ENCODE peak calls at places on chromosomes 11 and 22, in six cellular contexts. One of them, this sample, is unnamed.
A peak's percentile ranks its signal among the peaks of the same experiment; 100 is the strongest.

GRCh38 chr11:69217276-69218105 is 61.8 kb downstream of the SMIM38 start:
- DNase-seq in GM12878: no peak
- DNase-seq in K562: no peak
- DNase-seq in H1: peak; percentile 19
- DNase-seq in HepG2: no peak
- DNase-seq in GM12891: no peak
- DNase-seq in this sample: no peak

GRCh38 chr11:1348146-1348545 is 38.7 kb upstream of the TOLLIP start:
- DNase-seq in K562: no peak
- DNase-seq in H1: no peak
- DNase-seq in GM12878: no peak
- DNase-seq in GM12891: no peak
- DNase-seq in HepG2: no peak
- DNase-seq in this sample: no peak

GRCh38 chr11:1121343-1122331 is 36.1 kb upstream of the MUC5AC start:
- DNase-seq in GM12891: peak; percentile 21
- DNase-seq in GM12878: no peak
- DNase-seq in HepG2: no peak
- DNase-seq in K562: no peak
- DNase-seq in H1: no peak
- DNase-seq in this sample: peak; percentile 32

GRCh38 chr11:20342347-20343279 is 20.9 kb upstream of the HTATIP2 start:
- DNase-seq in GM12878: no peak
- DNase-seq in GM12891: no peak
- DNase-seq in H1: peak; percentile 72
- DNase-seq in HepG2: peak; percentile 61
- DNase-seq in K562: no peak
- DNase-seq in this sample: no peak

GRCh38 chr11:2190670-2191471 is 19.3 kb upstream of the TH start:
- DNase-seq in HepG2: no peak
- DNase-seq in K562: no peak
- DNase-seq in H1: no peak
- DNase-seq in GM12878: no peak
- DNase-seq in GM12891: no peak
- DNase-seq in this sample: no peak

GRCh38 chr11:73950869-73951710 is at the start of gene DNAJB13:
- DNase-seq in GM12891: peak; percentile 70
- DNase-seq in K562: peak; percentile 82
- DNase-seq in H1: peak; percentile 86
- DNase-seq in GM12878: peak; percentile 23
- DNase-seq in HepG2: peak; percentile 77
- DNase-seq in this sample: peak; percentile 69

GRCh38 chr22:48829908-48830307 is 997.8 kb downstream of the BRD1 start:
- DNase-seq in HepG2: no peak
- DNase-seq in GM12891: no peak
- DNase-seq in GM12878: no peak
- DNase-seq in H1: no peak
- DNase-seq in K562: no peak
- DNase-seq in this sample: no peak

GRCh38 chr11:75896843-75897419 is 81.9 kb downstream of the UVRAG start:
- DNase-seq in GM12891: no peak
- DNase-seq in GM12878: no peak
- DNase-seq in HepG2: peak; percentile 35
- DNase-seq in K562: peak; percentile 26
- DNase-seq in H1: no peak
- DNase-seq in this sample: no peak

GRCh38 chr11:107587306-107587979 is 3.5 kb upstream of the ELMOD1 start:
- DNase-seq in GM12878: no peak
- DNase-seq in H1: no peak
- DNase-seq in GM12891: no peak
- DNase-seq in K562: no peak
- DNase-seq in HepG2: no peak
- DNase-seq in this sample: no peak

GRCh38 chr11:65778901-65779668 is 1.7 kb downstream of the AP5B1 start:
- DNase-seq in GM12891: no peak
- DNase-seq in GM12878: no peak
- DNase-seq in H1: no peak
- DNase-seq in K562: no peak
- DNase-seq in HepG2: no peak
- DNase-seq in this sample: no peak

GRCh38 chr11:96234866-96235441 is 108.0 kb downstream of the MAML2 start:
- DNase-seq in K562: no peak
- DNase-seq in GM12878: no peak
- DNase-seq in H1: no peak
- DNase-seq in HepG2: no peak
- DNase-seq in GM12891: no peak
- DNase-seq in this sample: no peak

GRCh38 chr22:35400335-35400680 is 368 bp downstream of the MCM5 start:
- DNase-seq in HepG2: no peak
- DNase-seq in H1: no peak
- DNase-seq in K562: no peak
- DNase-seq in GM12891: no peak
- DNase-seq in GM12878: no peak
- DNase-seq in this sample: no peak

GRCh38 chr11:66100272-66101037 is 30.4 kb downstream of the PACS1 start:
- DNase-seq in K562: no peak
- DNase-seq in H1: no peak
- DNase-seq in GM12878: no peak
- DNase-seq in HepG2: no peak
- DNase-seq in GM12891: peak; percentile 26
- DNase-seq in this sample: peak; percentile 37

GRCh38 chr22:33274214-33274828 is 216.1 kb upstream of the SYN3 start:
- DNase-seq in GM12891: peak; percentile 44
- DNase-seq in HepG2: peak; percentile 27
- DNase-seq in K562: peak; percentile 36
- DNase-seq in GM12878: no peak
- DNase-seq in H1: peak; percentile 83
- DNase-seq in this sample: peak; percentile 42

GRCh38 chr22:47354668-47355387 is 592.4 kb downstream of the TBC1D22A start:
- DNase-seq in GM12878: no peak
- DNase-seq in K562: no peak
- DNase-seq in H1: no peak
- DNase-seq in HepG2: no peak
- DNase-seq in GM12891: no peak
- DNase-seq in this sample: no peak

GRCh38 chr22:37581534-37581933 is 1.6 kb upstream of the LGALS2 start:
- DNase-seq in GM12878: no peak
- DNase-seq in K562: no peak
- DNase-seq in GM12891: no peak
- DNase-seq in H1: no peak
- DNase-seq in HepG2: no peak
- DNase-seq in this sample: no peak

GRCh38 chr11:131193101-131193501 is 177.3 kb upstream of the NTM start:
- DNase-seq in H1: no peak
- DNase-seq in K562: no peak
- DNase-seq in GM12891: no peak
- DNase-seq in GM12878: no peak
- DNase-seq in HepG2: no peak
- DNase-seq in this sample: no peak

GRCh38 chr11:34495724-34496377 is 17.7 kb downstream of the ELF5 start:
- DNase-seq in H1: no peak
- DNase-seq in K562: no peak
- DNase-seq in GM12878: no peak
- DNase-seq in GM12891: no peak
- DNase-seq in HepG2: peak; percentile 75
- DNase-seq in this sample: no peak

GRCh38 chr11:6627762-6628241 is 8.6 kb upstream of the TPP1 start:
- DNase-seq in H1: no peak
- DNase-seq in GM12891: no peak
- DNase-seq in GM12878: no peak
- DNase-seq in K562: no peak
- DNase-seq in HepG2: no peak
- DNase-seq in this sample: no peak

GRCh38 chr11:67484847-67485311 is 2.1 kb downstream of the AIP start:
- DNase-seq in HepG2: no peak
- DNase-seq in K562: no peak
- DNase-seq in GM12878: peak; percentile 76
- DNase-seq in H1: no peak
- DNase-seq in GM12891: no peak
- DNase-seq in this sample: no peak

GRCh38 chr11:117172678-117173421 is 5.7 kb upstream of the SIDT2 start:
- DNase-seq in GM12878: no peak
- DNase-seq in GM12891: no peak
- DNase-seq in HepG2: no peak
- DNase-seq in H1: no peak
- DNase-seq in K562: no peak
- DNase-seq in this sample: no peak

GRCh38 chr11:66510271-66510989 is at the start of gene BBS1:
- DNase-seq in GM12891: peak; percentile 90
- DNase-seq in GM12878: peak; percentile 17
- DNase-seq in K562: peak; percentile 90
- DNase-seq in H1: peak; percentile 97
- DNase-seq in HepG2: peak; percentile 63
- DNase-seq in this sample: peak; percentile 91

GRCh38 chr11:34466802-34467488 is 28.2 kb downstream of the CAT start:
- DNase-seq in GM12891: no peak
- DNase-seq in K562: no peak
- DNase-seq in HepG2: no peak
- DNase-seq in GM12878: no peak
- DNase-seq in H1: no peak
- DNase-seq in this sample: no peak

GRCh38 chr11:48096588-48097525 is 116.5 kb downstream of the PTPRJ start:
- DNase-seq in HepG2: peak; percentile 31
- DNase-seq in H1: peak; percentile 52
- DNase-seq in K562: no peak
- DNase-seq in GM12878: no peak
- DNase-seq in GM12891: no peak
- DNase-seq in this sample: no peak

GRCh38 chr22:22787805-22788459 is 99.7 kb upstream of the IGLL5 start:
- DNase-seq in H1: peak; percentile 78
- DNase-seq in GM12891: peak; percentile 63
- DNase-seq in HepG2: peak; percentile 30
- DNase-seq in K562: peak; percentile 100
- DNase-seq in GM12878: no peak
- DNase-seq in this sample: peak; percentile 64

GRCh38 chr11:17782938-17783337 is 48.4 kb downstream of the KCNC1 start:
- DNase-seq in HepG2: no peak
- DNase-seq in GM12878: no peak
- DNase-seq in GM12891: no peak
- DNase-seq in K562: no peak
- DNase-seq in H1: no peak
- DNase-seq in this sample: no peak

GRCh38 chr11:70063555-70063954 is 14.6 kb upstream of the ANO1 start:
- DNase-seq in K562: no peak
- DNase-seq in GM12878: no peak
- DNase-seq in GM12891: no peak
- DNase-seq in H1: no peak
- DNase-seq in HepG2: no peak
- DNase-seq in this sample: no peak

GRCh38 chr22:24947383-24947782 is 889 bp upstream of the LHFPL7 start:
- DNase-seq in HepG2: no peak
- DNase-seq in H1: no peak
- DNase-seq in GM12891: no peak
- DNase-seq in GM12878: no peak
- DNase-seq in K562: no peak
- DNase-seq in this sample: no peak

GRCh38 chr11:101912823-101913284 is 2.0 kb upstream of the CEP126 start:
- DNase-seq in HepG2: peak; percentile 45
- DNase-seq in K562: no peak
- DNase-seq in H1: no peak
- DNase-seq in GM12878: no peak
- DNase-seq in GM12891: no peak
- DNase-seq in this sample: no peak

GRCh38 chr11:70528046-70528793 is 129.9 kb downstream of the CTTN start:
- DNase-seq in K562: no peak
- DNase-seq in GM12878: no peak
- DNase-seq in GM12891: no peak
- DNase-seq in HepG2: no peak
- DNase-seq in H1: no peak
- DNase-seq in this sample: no peak

DNA sequence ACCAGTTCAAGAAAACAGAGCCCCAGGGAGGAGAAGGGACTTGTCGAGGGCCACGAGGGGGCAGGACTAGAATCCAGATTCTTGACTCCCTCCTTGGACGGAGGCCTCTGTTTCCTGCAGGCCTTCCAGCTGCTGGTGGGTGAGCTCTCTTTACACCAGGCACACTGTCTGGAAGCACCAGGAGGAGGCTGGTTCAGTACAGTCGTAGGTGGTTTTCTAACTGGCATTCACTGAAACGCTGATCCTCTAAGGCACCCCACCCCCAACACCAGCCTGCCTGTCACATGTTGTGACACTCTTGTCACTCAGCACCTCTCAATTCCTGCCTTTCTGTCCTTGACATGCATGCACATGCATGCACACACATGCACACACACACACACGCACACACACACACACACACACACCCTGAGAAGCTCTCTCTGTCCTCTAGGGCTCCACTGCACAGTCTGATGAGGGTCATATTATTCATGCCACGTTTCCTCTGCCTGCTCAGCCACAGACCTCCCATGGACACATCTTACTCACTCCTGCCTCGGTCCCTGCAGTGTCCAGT is 751 bp downstream of the MS4A10 start:
- DNase-seq in GM12878: no peak
- DNase-seq in GM12891: no peak
- DNase-seq in HepG2: no peak
- DNase-seq in K562: no peak
- DNase-seq in H1: no peak
- DNase-seq in this sample: no peak
- TF ChIP-seq POLR2A in GM12878: no peak
- TF ChIP-seq POLR2A in GM12891: no peak
- TF ChIP-seq POLR2A in HepG2: no peak
- TF ChIP-seq POLR2A in K562: no peak
- TF ChIP-seq POLR2A in H1: no peak
- TF ChIP-seq POLR2A in this sample: no peak

DNA sequence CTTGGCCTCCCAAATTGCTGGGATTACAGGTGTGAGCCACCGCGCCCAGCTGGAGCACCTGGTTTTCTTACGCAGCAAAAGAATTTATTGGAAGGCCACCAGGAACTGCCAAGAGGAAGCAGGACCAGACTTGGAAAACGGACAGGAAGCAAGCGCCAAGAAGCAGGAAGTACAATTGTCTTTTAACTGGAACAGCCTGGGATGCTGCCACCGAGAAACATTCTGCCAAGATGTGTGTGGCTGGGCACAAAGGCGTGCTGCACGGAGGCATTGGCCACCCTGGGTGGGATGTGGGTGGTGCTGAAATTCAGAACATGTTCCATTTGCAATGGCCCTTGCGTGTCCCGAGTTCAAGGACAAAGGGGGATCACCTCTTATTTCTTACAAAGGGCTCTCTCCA is 15.4 kb downstream of the SLC3A2 start:
- DNase-seq in K562: no peak
- DNase-seq in HepG2: no peak
- DNase-seq in GM12891: no peak
- DNase-seq in H1: no peak
- DNase-seq in GM12878: no peak
- DNase-seq in this sample: no peak
- TF ChIP-seq POLR2AphosphoS5 in K562: no peak
- TF ChIP-seq POLR2AphosphoS5 in HepG2: no peak
- TF ChIP-seq POLR2AphosphoS5 in GM12891: no peak
- TF ChIP-seq POLR2AphosphoS5 in H1: no peak
- TF ChIP-seq POLR2AphosphoS5 in GM12878: no peak
- TF ChIP-seq POLR2AphosphoS5 in this sample: no peak

GRCh38 chr11:128686745-128687177 is 7.1 kb upstream of the FLI1 start:
- DNase-seq in HepG2: no peak
- DNase-seq in K562: no peak
- DNase-seq in H1: peak; percentile 71
- DNase-seq in GM12891: peak; percentile 50
- DNase-seq in GM12878: no peak
- DNase-seq in this sample: peak; percentile 51
- TF ChIP-seq TAF1 in HepG2: no peak
- TF ChIP-seq TAF1 in K562: no peak
- TF ChIP-seq TAF1 in H1: no peak
- TF ChIP-seq TAF1 in GM12891: no peak
- TF ChIP-seq TAF1 in GM12878: no peak
- TF ChIP-seq TAF1 in this sample: no peak

GRCh38 chr11:126440792-126441514 is 85.5 kb downstream of the ST3GAL4 start:
- DNase-seq in HepG2: peak; percentile 55
- DNase-seq in K562: peak; percentile 96
- DNase-seq in GM12878: no peak
- DNase-seq in H1: peak; percentile 98
- DNase-seq in GM12891: peak; percentile 93
- DNase-seq in this sample: peak; percentile 90
- TF ChIP-seq POLR2A in HepG2: no peak
- TF ChIP-seq POLR2A in K562: no peak
- TF ChIP-seq POLR2A in GM12878: no peak
- TF ChIP-seq POLR2A in H1: no peak
- TF ChIP-seq POLR2A in GM12891: no peak
- TF ChIP-seq POLR2A in this sample: no peak